ENCODE peak calls at places on chromosomes 5 and 9, in five cellular contexts. Z, A, U, V and K are unnamed samples.
A peak's percentile ranks its signal among the peaks of the same experiment; 100 is the strongest.

GRCh38 chr9:130872058-130872453 is 24.6 kb downstream of the QRFP start:
- DNase-seq in Z (no peak), A (no peak), U (peak; percentile 70), V (no peak), K (no peak)

GRCh38 chr5:134905246-134905996 is 490 bp downstream of the PCBD2 start:
- DNase-seq in Z (no peak), A (peak; percentile 83), U (no peak), V (peak; percentile 70), K (no peak)

GRCh38 chr5:171622010-171622409 is 163.6 kb upstream of the SMIM23 start:
- DNase-seq in Z (peak; percentile 25), A (no peak), U (no peak), V (no peak), K (no peak)

GRCh38 chr5:140311011-140311467 is 8.1 kb upstream of the PFDN1 start:
- DNase-seq in Z (no peak), A (no peak), U (no peak), V (no peak), K (no peak)

GRCh38 chr5:132595624-132596023 is 38.8 kb downstream of the RAD50 start:
- DNase-seq in Z (no peak), A (no peak), U (no peak), V (no peak), K (peak; percentile 10)

GRCh38 chr5:142611154-142611553 is 74.7 kb downstream of the FGF1 start:
- DNase-seq in Z (peak; percentile 71), A (peak; percentile 83), U (peak; percentile 89), V (peak; percentile 60), K (no peak)

GRCh38 chr5:135158982-135159381 is 125.0 kb upstream of the PITX1 start:
- DNase-seq in Z (no peak), A (no peak), U (no peak), V (no peak), K (no peak)

GRCh38 chr5:128464596-128464995 is 73.4 kb downstream of the FBN2 start:
- DNase-seq in Z (peak; percentile 20), A (no peak), U (no peak), V (no peak), K (no peak)

GRCh38 chr9:99001892-99002291 is 58.2 kb downstream of the COL15A1 start:
- DNase-seq in Z (no peak), A (no peak), U (no peak), V (no peak), K (no peak)

GRCh38 chr9:123425261-123425821 is 69.3 kb downstream of the CRB2 start:
- DNase-seq in Z (no peak), A (peak; percentile 67), U (peak; percentile 76), V (no peak), K (no peak)

GRCh38 chr9:136857606-136858412 is 5.7 kb downstream of the MAMDC4 start:
- DNase-seq in Z (peak; percentile 14), A (peak; percentile 75), U (no peak), V (no peak), K (no peak)

GRCh38 chr9:68897557-68898145 is 116.3 kb downstream of the PRKACG start:
- DNase-seq in Z (no peak), A (no peak), U (no peak), V (no peak), K (no peak)

GRCh38 chr5:61386062-61386800 is 54.2 kb downstream of the ZSWIM6 start:
- DNase-seq in Z (no peak), A (no peak), U (no peak), V (no peak), K (no peak)

GRCh38 chr5:134226441-134227192 is 744 bp upstream of the PPP2CA start:
- DNase-seq in Z (no peak), A (no peak), U (no peak), V (peak; percentile 93), K (no peak)

GRCh38 chr5:32329395-32329834 is 16.7 kb upstream of the MTMR12 start:
- DNase-seq in Z (peak; percentile 47), A (no peak), U (no peak), V (peak; percentile 32), K (peak; percentile 18)

GRCh38 chr9:4982720-4983482 is 2.2 kb upstream of the JAK2 start:
- DNase-seq in Z (no peak), A (no peak), U (no peak), V (no peak), K (no peak)

GRCh38 chr5:53276825-53277224 is 167.3 kb upstream of the MOCS2 start:
- DNase-seq in Z (no peak), A (no peak), U (no peak), V (no peak), K (no peak)

GRCh38 chr5:88298425-88298824 is 29.8 kb upstream of the TMEM161B start:
- DNase-seq in Z (no peak), A (no peak), U (no peak), V (no peak), K (peak; percentile 14)

GRCh38 chr9:27475057-27475456 is 49.0 kb upstream of the IFNK start:
- DNase-seq in Z (no peak), A (no peak), U (no peak), V (no peak), K (no peak)
- H3K27ac ChIP-seq in Z (peak overlapping the region; percentile 1), A (no peak overlapping the region), U (no peak overlapping the region), V (no peak overlapping the region), K (no peak overlapping the region)

GRCh38 chr9:94525396-94526035 is 29.4 kb upstream of the PCAT7 start:
- DNase-seq in Z (no peak), A (no peak), U (no peak), V (no peak), K (no peak)

GRCh38 chr9:94526271-94526670 is 28.6 kb upstream of the PCAT7 start:
- DNase-seq in Z (no peak), A (no peak), U (no peak), V (no peak), K (no peak)

GRCh38 chr9:94526951-94527350 is 27.9 kb upstream of the PCAT7 start:
- DNase-seq in Z (no peak), A (no peak), U (no peak), V (no peak), K (no peak)

GRCh38 chr9:94533155-94533554 is 21.7 kb upstream of the PCAT7 start:
- DNase-seq in Z (no peak), A (no peak), U (no peak), V (no peak), K (no peak)

DNA sequence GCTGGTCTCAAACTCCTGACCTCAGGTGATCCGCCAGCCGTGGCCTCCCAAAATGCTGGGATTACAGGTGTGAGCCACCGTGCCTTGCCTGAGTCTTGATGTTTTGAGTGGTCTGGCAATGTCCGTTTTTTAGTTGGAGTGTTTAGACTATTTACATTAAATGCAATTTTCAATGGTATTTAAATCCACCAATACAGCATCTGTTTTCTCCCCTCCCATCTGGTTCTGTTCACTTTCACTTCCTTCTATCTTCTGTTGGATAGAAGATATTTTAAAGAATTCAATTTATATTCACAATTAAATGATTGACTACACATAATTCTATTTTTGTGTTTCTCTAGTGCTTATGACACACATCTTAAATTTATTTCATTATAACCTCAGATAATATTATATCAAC is 26.0 kb upstream of the PCAT7 start:
- DNase-seq in Z (no peak), A (no peak), U (no peak), V (no peak), K (no peak)
- H3K27ac ChIP-seq in Z (no peak overlapping the region), A (no peak overlapping the region), U (no peak overlapping the region), V (no peak overlapping the region), K (no peak overlapping the region)

GRCh38 chr5:102760815-102761214 is 5.7 kb downstream of the PAM start:
- DNase-seq in Z (no peak), A (no peak), U (no peak), V (no peak), K (no peak)

GRCh38 chr5:102764381-102765005 is 9.4 kb downstream of the PAM start:
- DNase-seq in Z (no peak), A (no peak), U (no peak), V (no peak), K (no peak)

GRCh38 chr5:102763734-102764133 is 8.6 kb downstream of the PAM start:
- DNase-seq in Z (no peak), A (no peak), U (no peak), V (no peak), K (no peak)

GRCh38 chr5:102762095-102762534 is 7.0 kb downstream of the PAM start:
- DNase-seq in Z (no peak), A (no peak), U (no peak), V (no peak), K (peak; percentile 26)

DNA sequence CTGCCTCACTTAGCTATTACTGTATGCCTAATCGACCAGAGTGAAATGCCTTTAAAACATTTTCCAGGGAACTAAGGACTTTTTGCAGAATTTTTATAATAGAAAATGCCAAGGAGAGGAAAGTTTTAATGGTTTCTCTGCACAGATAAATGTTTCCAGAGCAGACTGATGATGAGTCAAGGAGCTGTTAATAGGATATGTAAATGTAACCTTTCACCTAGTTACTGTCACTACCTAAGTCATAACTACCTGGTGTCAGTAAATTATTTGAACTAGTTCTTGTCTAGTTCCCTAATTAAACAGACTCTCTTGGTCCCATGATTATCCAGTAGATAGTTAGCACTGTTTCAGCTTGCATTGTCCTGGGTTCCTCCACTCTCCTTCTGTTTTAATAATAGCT is 7.7 kb downstream of the PAM start:
- DNase-seq in Z (no peak), A (no peak), U (no peak), V (no peak), K (peak; percentile 16)
- H3K27ac ChIP-seq in Z (peak overlapping the region; percentile 53), A (no peak overlapping the region), U (no peak overlapping the region), V (no peak overlapping the region), K (peak overlapping the region; percentile 52)

GRCh38 chr5:159184236-159184635 is 25.1 kb downstream of the RNF145 start:
- DNase-seq in Z (no peak), A (no peak), U (no peak), V (no peak), K (no peak)

GRCh38 chr5:159186319-159186718 is 23.0 kb downstream of the RNF145 start:
- DNase-seq in Z (no peak), A (no peak), U (no peak), V (no peak), K (no peak)

GRCh38 chr5:159183247-159183646 is 26.1 kb downstream of the RNF145 start:
- DNase-seq in Z (no peak), A (no peak), U (no peak), V (no peak), K (no peak)

GRCh38 chr5:159185773-159186172 is 23.6 kb downstream of the RNF145 start:
- DNase-seq in Z (no peak), A (no peak), U (no peak), V (no peak), K (no peak)

GRCh38 chr5:159184858-159185381 is 24.4 kb downstream of the RNF145 start:
- DNase-seq in Z (no peak), A (no peak), U (no peak), V (no peak), K (no peak)
- H3K27ac ChIP-seq in Z (peak overlapping the region; percentile 52), A (peak overlapping the region; percentile 43), U (no peak overlapping the region), V (no peak overlapping the region), K (peak overlapping the region; percentile 49)

DNA sequence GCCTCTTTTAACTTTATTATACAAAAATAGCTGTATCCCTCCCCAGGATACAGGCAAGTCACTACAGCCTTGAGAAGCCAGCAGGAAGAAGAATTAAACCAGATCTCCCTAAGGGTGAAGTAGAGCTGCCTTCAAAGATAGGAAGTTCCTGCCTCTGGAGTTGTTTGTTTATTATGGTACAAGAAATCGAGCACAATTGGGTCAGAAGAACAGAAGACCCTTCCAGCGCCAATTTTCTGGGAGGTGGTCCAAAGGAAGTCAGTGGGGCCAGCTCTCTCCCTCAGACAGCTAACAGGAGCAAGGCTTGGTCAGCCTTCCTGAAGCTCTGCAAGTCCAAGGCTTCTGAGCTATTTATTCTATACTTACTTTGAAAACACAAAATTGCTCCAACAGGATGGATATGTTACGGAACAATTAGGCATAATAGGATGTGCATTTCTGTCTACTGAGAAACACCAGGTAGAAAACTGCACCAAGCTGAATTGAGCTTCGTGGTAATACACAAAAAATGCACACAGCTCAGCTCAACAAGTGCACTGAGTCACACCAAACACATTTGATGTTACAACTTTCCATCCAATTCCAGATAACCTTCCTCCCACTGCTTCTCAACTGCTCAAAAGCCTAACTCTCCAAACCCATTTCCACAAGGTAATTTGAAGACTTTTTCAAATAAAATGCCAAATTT is 16.0 kb downstream of the SERINC5 start:
- DNase-seq in Z (no peak), A (no peak), U (no peak), V (no peak), K (no peak)
- H3K27ac ChIP-seq in Z (peak overlapping the region; percentile 71), A (no peak overlapping the region), U (no peak overlapping the region), V (no peak overlapping the region), K (peak overlapping the region; percentile 13)